ENCODE peak calls at places on chromosomes 7 and 10, in nine cellular contexts. U is A549, W is A673, N is foreskin keratinocyte, J is body of pancreas, V is heart left ventricle, K is left ventricle myocardium inferior, C is Peyer's patch, O is mammary epithelial cell. F is an unnamed sample.

GRCh38 chr7:299628-300027 is 9.7 kb downstream of the FOXL3 start:
- DNase-seq in N (no peak), W (no peak), J (no peak), C (no peak), O (no peak), K (no peak), U (no peak), V (no peak), F (no peak)

GRCh38 chr7:114100810-114101209 is 182.0 kb upstream of the PPP1R3A start:
- DNase-seq in O (no peak), U (no peak), C (no peak), N (no peak), K (no peak), V (no peak), W (no peak), J (no peak), F (no peak)

GRCh38 chr10:100729877-100730738 is 15.3 kb upstream of the PAX2 start:
- DNase-seq in W (no peak), C (no peak), V (no peak), U (peak), J (no peak), K (no peak), N (no peak), O (no peak), F (no peak)

GRCh38 chr10:15046626-15047025 is 2.9 kb downstream of the OLAH start:
- DNase-seq in O (no peak), K (no peak), J (no peak), C (no peak), V (no peak), U (no peak), W (no peak), N (no peak), F (no peak)

GRCh38 chr10:184911-185310 is 49.7 kb downstream of the ZMYND11 start:
- DNase-seq in K (no peak), W (peak), J (no peak), O (peak), C (no peak), U (no peak), N (no peak), V (no peak), F (no peak)

GRCh38 chr7:143042159-143042820 is 9.9 kb upstream of the OR6V1 start:
- DNase-seq in O (no peak), W (no peak), C (no peak), K (no peak), U (no peak), N (no peak), J (no peak), V (no peak), F (no peak)

GRCh38 chr7:143884978-143885559 is 16.9 kb downstream of the TCAF1 start:
- DNase-seq in U (no peak), C (no peak), J (no peak), V (no peak), O (no peak), W (peak), N (no peak), K (peak), F (no peak)

GRCh38 chr7:14876194-14876593 is 26.4 kb downstream of the DGKB start:
- DNase-seq in U (no peak), K (no peak), J (no peak), V (no peak), O (no peak), W (no peak), N (no peak), C (no peak), F (no peak)

GRCh38 chr7:36115448-36116321 is 37.4 kb upstream of the EEPD1 start:
- DNase-seq in W (peak), N (peak), V (peak), O (peak), J (peak), C (peak), K (peak), U (peak), F (peak)

GRCh38 chr10:72697711-72698110 is 5.8 kb downstream of the MCU start:
- DNase-seq in C (no peak), V (no peak), U (no peak), W (no peak), K (no peak), N (no peak), O (no peak), J (no peak), F (no peak)

GRCh38 chr10:72694476-72695369 is 2.8 kb downstream of the MCU start:
- DNase-seq in J (no peak), K (no peak), U (peak), O (peak), N (no peak), W (peak), V (peak), C (no peak), F (no peak)

GRCh38 chr10:72692897-72693598 is 1.1 kb downstream of the MCU start:
- DNase-seq in U (no peak), N (no peak), J (no peak), W (peak), V (no peak), C (no peak), O (peak), K (no peak), F (no peak)

GRCh38 chr10:72693599-72693915 is 1.6 kb downstream of the MCU start:
- DNase-seq in O (no peak), W (peak), K (no peak), C (no peak), V (no peak), N (no peak), J (no peak), U (no peak), F (no peak)

DNA sequence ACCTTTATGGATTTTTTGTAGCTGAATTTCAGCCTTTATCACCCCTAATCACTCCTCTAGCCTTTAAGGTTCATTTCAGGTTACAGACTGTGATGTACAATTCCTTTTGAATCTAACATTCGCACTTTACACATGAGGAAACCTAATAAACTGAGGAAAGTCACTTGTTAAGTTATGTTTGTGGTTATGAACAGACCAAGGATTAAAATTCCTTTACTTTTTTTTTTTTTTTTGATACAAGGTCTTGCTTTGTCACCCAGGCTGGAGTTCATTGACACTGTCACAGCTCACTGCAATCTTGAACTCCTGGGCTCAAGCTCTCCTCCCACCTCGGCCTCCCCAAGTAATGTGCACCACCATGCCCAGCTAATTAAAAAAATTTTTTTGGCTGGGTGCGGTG is 3.6 kb downstream of the MCU start:
- DNase-seq in W (no peak), N (no peak), V (no peak), J (no peak), O (no peak), U (no peak), K (no peak), C (no peak), F (no peak)
- H3K27ac ChIP-seq in W (no peak), N (no peak), V (no peak), J (no peak), O (no peak), U (no peak), K (no peak), C (no peak), F (no peak)

GRCh38 chr7:5453566-5454075 is 30.0 kb upstream of the TNRC18 start:
- DNase-seq in V (no peak), N (no peak), O (no peak), K (no peak), C (no peak), W (no peak), J (no peak), U (no peak), F (no peak)
- H3K27ac ChIP-seq in V (no peak), N (no peak), O (no peak), K (no peak), C (no peak), W (no peak), J (no peak), U (no peak), F (no peak)

GRCh38 chr10:69502589-69502988 is 51.3 kb downstream of the TSPAN15 start:
- DNase-seq in J (no peak), C (no peak), W (no peak), K (no peak), O (no peak), U (no peak), N (no peak), V (no peak), F (no peak)

GRCh38 chr10:69505636-69506318 is 54.5 kb downstream of the TSPAN15 start:
- DNase-seq in K (no peak), U (no peak), N (no peak), J (no peak), V (no peak), O (no peak), W (no peak), C (peak), F (no peak)

GRCh38 chr10:69503001-69503895 is 52.0 kb downstream of the TSPAN15 start:
- DNase-seq in C (peak), J (peak), O (no peak), W (no peak), N (no peak), U (no peak), K (no peak), V (no peak), F (no peak)

GRCh38 chr10:69504576-69505250 is 53.4 kb downstream of the TSPAN15 start:
- DNase-seq in V (no peak), J (no peak), W (no peak), K (no peak), O (no peak), N (no peak), U (no peak), C (no peak), F (no peak)

GRCh38 chr10:69503896-69504265 is 52.6 kb downstream of the TSPAN15 start:
- DNase-seq in W (no peak), V (no peak), O (no peak), C (peak), U (no peak), N (no peak), J (no peak), K (no peak), F (no peak)
- H3K27ac ChIP-seq in W (no peak), V (no peak), O (no peak), C (no peak), U (no peak), N (no peak), J (no peak), K (peak), F (no peak)

GRCh38 chr10:6019796-6020195 is 42.4 kb downstream of the IL2RA start:
- DNase-seq in W (no peak), C (no peak), V (no peak), N (no peak), K (no peak), U (no peak), J (no peak), O (no peak), F (no peak)

GRCh38 chr10:6017781-6018354 is 40.5 kb upstream of the IL15RA start:
- DNase-seq in K (no peak), W (no peak), J (no peak), O (no peak), C (peak), U (no peak), N (no peak), V (no peak), F (no peak)

GRCh38 chr10:6020806-6021205 is 41.4 kb downstream of the IL2RA start:
- DNase-seq in K (no peak), O (no peak), J (no peak), U (no peak), C (no peak), V (no peak), W (no peak), N (no peak), F (no peak)

GRCh38 chr10:6019010-6019782 is 41.9 kb upstream of the IL15RA start:
- DNase-seq in U (no peak), K (no peak), N (no peak), J (no peak), O (no peak), V (no peak), W (no peak), C (no peak), F (no peak)

DNA sequence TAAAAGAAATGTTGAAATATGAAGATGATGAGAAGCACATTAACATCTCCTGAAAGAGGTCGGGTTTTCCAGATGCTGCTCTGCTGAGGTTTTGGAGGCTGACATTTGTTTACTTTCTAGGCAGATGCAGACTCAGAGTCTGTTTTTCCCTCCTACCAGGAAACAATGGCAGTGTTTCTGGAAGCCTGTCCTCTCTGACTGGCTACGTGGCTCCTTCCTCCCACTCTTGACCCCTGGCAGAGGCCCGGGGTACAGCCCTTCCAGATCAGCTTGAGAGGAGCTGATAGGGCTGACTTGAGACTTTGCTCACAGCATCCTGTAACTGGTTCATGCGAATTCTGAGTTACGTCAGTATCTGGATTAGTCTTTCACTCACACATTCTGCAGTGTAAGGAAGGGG is 41.1 kb upstream of the IL15RA start:
- DNase-seq in N (no peak), J (peak), W (no peak), O (no peak), U (no peak), C (no peak), V (peak), K (peak), F (no peak)
- H3K27ac ChIP-seq in N (no peak), J (no peak), W (no peak), O (no peak), U (no peak), C (peak), V (no peak), K (peak), F (no peak)

GRCh38 chr7:57646219-57646900 is 196.4 kb downstream of the ZNF716 start:
- DNase-seq in W (no peak), J (no peak), U (no peak), C (no peak), K (no peak), O (no peak), N (no peak), V (no peak), F (no peak)
- H3K27ac ChIP-seq in W (no peak), J (no peak), U (no peak), C (no peak), K (no peak), O (no peak), N (no peak), V (no peak), F (no peak)

DNA sequence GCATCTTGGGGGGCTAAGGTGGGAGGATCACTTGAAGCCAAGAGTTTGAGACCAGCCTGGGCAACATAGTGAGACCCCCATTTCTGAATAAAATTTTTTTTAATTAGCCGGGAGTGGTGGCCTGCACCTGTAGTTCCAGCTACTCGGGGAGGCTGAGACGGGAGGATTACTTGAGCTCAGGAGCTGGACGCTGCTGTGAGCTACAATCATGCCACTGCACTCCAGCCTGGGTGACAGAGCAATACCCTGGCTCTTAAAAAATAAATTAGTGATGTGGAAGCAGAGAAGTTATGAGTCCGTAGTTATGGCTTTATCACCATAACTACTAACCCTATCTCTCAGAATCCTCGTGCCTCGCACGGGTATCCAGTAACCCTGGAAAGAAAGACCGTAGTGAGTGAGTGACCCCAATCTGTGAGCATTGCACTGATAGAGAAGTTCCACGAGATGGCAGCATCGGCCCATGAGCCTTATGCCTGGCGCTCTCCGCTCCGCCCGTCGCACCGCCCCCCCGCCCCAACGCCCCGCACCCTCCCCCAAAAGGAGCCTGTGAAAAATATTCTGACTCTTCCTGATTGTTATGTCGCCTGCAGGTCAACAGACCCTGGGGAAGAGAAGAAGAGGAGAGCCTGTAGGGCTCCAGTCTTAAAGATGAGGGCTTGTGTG is 4.9 kb upstream of the SLC29A3 start:
- DNase-seq in J (peak), V (peak), N (no peak), K (peak), W (peak), C (peak), O (no peak), U (peak), F (no peak)
- H3K27ac ChIP-seq in J (no peak), V (no peak), N (no peak), K (peak), W (no peak), C (no peak), O (no peak), U (peak), F (no peak)